ENCODE peak calls at places on chromosomes 11 and 22, in nine cellular contexts. G is cardiac muscle cell, X is right lobe of liver, D is IMR-90, M is colonic mucosa, E is body of pancreas, T is uterus, F is AG04450, Q is fibroblast of mammary gland. Z is an unnamed sample.
A peak's percentile ranks its signal among the peaks of the same experiment; 100 is the strongest.

GRCh38 chr11:74418509-74418895 is 20.3 kb upstream of the PGM2L1 start:
- DNase-seq in E (no peak), X (no peak), M (no peak), G (peak; percentile 56), Q (peak; percentile 81), F (no peak), D (peak; percentile 82), T (no peak), Z (peak; percentile 85)

GRCh38 chr11:112334381-112334780 is 73.7 kb upstream of the PLET1 start:
- DNase-seq in F (no peak), Q (no peak), D (no peak), M (no peak), E (no peak), X (no peak), G (no peak), T (no peak), Z (no peak)

GRCh38 chr11:18720086-18720810 is 5.7 kb downstream of the IGSF22 start:
- DNase-seq in T (no peak), G (peak; percentile 13), Q (peak; percentile 60), M (no peak), F (no peak), E (no peak), D (peak; percentile 25), X (no peak), Z (no peak)

GRCh38 chr11:73995247-73995646 is 12.6 kb upstream of the UCP2 start:
- DNase-seq in G (no peak), D (peak; percentile 16), Q (no peak), M (no peak), F (no peak), T (no peak), X (no peak), E (no peak), Z (no peak)

GRCh38 chr11:122204206-122204605 is 88.2 kb upstream of the BLID start:
- DNase-seq in F (no peak), Q (no peak), E (no peak), D (no peak), M (no peak), T (no peak), G (no peak), X (no peak), Z (no peak)

GRCh38 chr11:15941206-15941770 is 415.1 kb downstream of the SOX6 start:
- DNase-seq in Q (peak; percentile 74), G (peak; percentile 66), X (no peak), F (no peak), M (no peak), E (no peak), T (peak; percentile 22), D (no peak), Z (peak; percentile 28)

GRCh38 chr11:64745219-64745522 is 1.2 kb upstream of the RASGRP2 start:
- DNase-seq in T (peak; percentile 64), Q (no peak), F (no peak), D (no peak), M (peak; percentile 59), E (peak; percentile 75), G (no peak), X (peak; percentile 89), Z (no peak)

GRCh38 chr22:41831383-41831782 is 1.5 kb upstream of the SREBF2 start:
- DNase-seq in D (no peak), F (no peak), E (no peak), Q (peak; percentile 26), X (no peak), M (no peak), T (no peak), G (peak; percentile 40), Z (no peak)

GRCh38 chr11:74670171-74670570 is 61.1 kb downstream of the CHRDL2 start:
- DNase-seq in T (no peak), F (no peak), D (no peak), G (no peak), M (peak; percentile 11), X (no peak), E (no peak), Q (no peak), Z (no peak)

GRCh38 chr11:82462588-82462987 is 271.1 kb downstream of the FAM181B start:
- DNase-seq in F (no peak), T (no peak), M (no peak), E (no peak), G (no peak), X (no peak), Q (no peak), D (no peak), Z (no peak)

GRCh38 chr22:37205046-37205445 is 7.2 kb downstream of the SSTR3 start:
- DNase-seq in D (no peak), T (no peak), G (no peak), X (peak; percentile 30), F (no peak), Q (no peak), M (no peak), E (no peak), Z (no peak)

GRCh38 chr11:10518123-10518522 is 22.9 kb downstream of the RNF141 start:
- DNase-seq in X (no peak), Q (no peak), G (no peak), T (no peak), D (peak; percentile 25), E (no peak), M (no peak), F (no peak), Z (no peak)

GRCh38 chr22:42296381-42296853 is 26.0 kb upstream of the TCF20 start:
- DNase-seq in X (no peak), M (no peak), G (no peak), E (no peak), Q (no peak), D (no peak), F (no peak), T (no peak), Z (no peak)

GRCh38 chr11:120170741-120171261 is 32.9 kb upstream of the TRIM29 start:
- DNase-seq in T (no peak), F (no peak), X (no peak), D (no peak), G (no peak), Q (no peak), E (no peak), M (no peak), Z (no peak)

GRCh38 chr11:47593934-47594855 is at the start of gene C1QTNF4:
- DNase-seq in M (no peak), F (no peak), G (no peak), X (no peak), T (no peak), Q (no peak), D (no peak), E (no peak), Z (no peak)

GRCh38 chr11:66670816-66671215 is 6.9 kb downstream of the RBM4B start:
- DNase-seq in M (no peak), Q (no peak), X (no peak), T (no peak), D (no peak), E (no peak), F (no peak), G (no peak), Z (no peak)

GRCh38 chr11:101475699-101476098 is 108.1 kb downstream of the TRPC6 start:
- DNase-seq in F (no peak), E (no peak), X (no peak), M (no peak), G (no peak), D (no peak), T (no peak), Q (no peak), Z (no peak)

GRCh38 chr11:101470414-101470813 is 113.4 kb downstream of the TRPC6 start:
- DNase-seq in M (no peak), T (no peak), F (no peak), D (peak; percentile 22), Q (peak; percentile 21), G (no peak), E (no peak), X (no peak), Z (no peak)

GRCh38 chr11:101474666-101475065 is 109.1 kb downstream of the TRPC6 start:
- DNase-seq in E (no peak), F (no peak), M (no peak), T (no peak), G (no peak), D (no peak), X (no peak), Q (peak; percentile 57), Z (no peak)

GRCh38 chr11:101466352-101466751 is 117.5 kb downstream of the TRPC6 start:
- DNase-seq in G (no peak), T (no peak), Q (no peak), F (no peak), X (no peak), D (no peak), M (no peak), E (peak; percentile 4), Z (no peak)

GRCh38 chr11:101470881-101471535 is 112.8 kb downstream of the TRPC6 start:
- DNase-seq in E (no peak), M (no peak), Q (peak; percentile 30), F (peak; percentile 42), D (peak; percentile 75), X (no peak), G (no peak), T (no peak), Z (no peak)
- H3K4me3 ChIP-seq in E (no peak overlapping the region), M (no peak overlapping the region), Q (no peak overlapping the region), F (no peak overlapping the region), D (no peak overlapping the region), X (no peak overlapping the region), G (no peak overlapping the region), T (no peak overlapping the region), Z (no peak overlapping the region)

DNA sequence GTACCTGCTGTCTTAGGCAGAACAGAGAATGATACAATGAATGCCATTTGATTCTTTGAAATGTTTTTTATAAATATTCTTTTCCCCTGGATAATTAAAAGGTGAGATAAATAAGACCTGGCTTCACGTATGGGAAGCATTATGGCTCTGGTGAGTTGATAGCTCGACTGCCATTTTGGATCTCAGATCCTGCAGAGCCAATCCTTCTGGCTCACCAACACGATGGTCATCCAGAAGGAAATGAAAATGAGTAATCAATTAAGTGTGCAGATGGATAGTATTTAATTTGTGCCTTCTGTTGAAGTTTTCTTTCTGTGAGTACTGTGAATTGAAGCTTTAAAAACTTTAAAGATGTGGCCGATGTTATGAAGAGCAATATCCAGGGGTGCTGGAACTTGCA is 2.7 kb downstream of the TNRC6B start:
- DNase-seq in D (no peak), Q (peak; percentile 59), F (no peak), M (no peak), T (no peak), X (no peak), E (no peak), G (no peak), Z (no peak)
- H3K4me3 ChIP-seq in D (no peak overlapping the region), Q (peak overlapping the region; percentile 95), F (peak overlapping the region; percentile 43), M (no peak overlapping the region), T (no peak overlapping the region), X (no peak overlapping the region), E (no peak overlapping the region), G (no peak overlapping the region), Z (no peak overlapping the region)

DNA sequence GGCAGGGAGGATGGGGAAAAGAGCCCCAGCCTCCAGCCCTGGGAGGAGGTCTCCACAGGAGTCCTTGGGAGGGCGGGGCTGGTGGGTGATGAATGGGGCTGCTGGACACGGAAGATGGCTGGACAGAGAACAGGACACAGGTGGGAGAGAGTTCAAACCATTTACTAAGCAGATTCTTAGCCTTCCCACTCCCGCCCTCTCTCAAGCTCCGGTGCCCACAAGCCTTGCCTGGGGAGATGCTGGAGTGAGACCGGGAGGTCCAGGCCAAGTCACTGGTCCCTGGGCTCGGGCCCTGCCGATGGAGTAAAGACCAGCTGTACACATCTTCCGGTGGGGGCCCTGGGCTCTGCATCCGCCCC is 1.4 kb downstream of the CLDN5 start:
- DNase-seq in G (no peak), E (no peak), F (no peak), M (no peak), X (no peak), D (no peak), T (no peak), Q (no peak), Z (no peak)
- H3K4me3 ChIP-seq in G (no peak overlapping the region), E (no peak overlapping the region), F (peak overlapping the region; percentile 42), M (peak overlapping the region; percentile 17), X (peak overlapping the region; percentile 40), D (peak overlapping the region; percentile 10), T (peak overlapping the region; percentile 27), Q (no peak overlapping the region), Z (peak overlapping the region; percentile 41)

GRCh38 chr11:2379471-2380174 is 2.5 kb downstream of the CD81 start:
- DNase-seq in E (no peak), D (no peak), Q (peak; percentile 37), F (no peak), X (peak; percentile 55), M (no peak), G (no peak), T (peak; percentile 29), Z (no peak)
- H3K4me3 ChIP-seq in E (no peak overlapping the region), D (peak overlapping the region; percentile 17), Q (peak overlapping the region; percentile 73), F (peak overlapping the region; percentile 88), X (peak overlapping the region; percentile 44), M (peak overlapping the region; percentile 12), G (no peak overlapping the region), T (peak overlapping the region; percentile 86), Z (peak overlapping the region; percentile 82)

Z was measured in skeletal muscle cell.